ENCODE peak calls at places on chromosomes 5 and 9, in nine cellular contexts. T, L, Z, O, P, C, V, K and I are unnamed samples.

GRCh38 chr9:83435301-83435700 is 102.9 kb downstream of the FRMD3 start:
- DNase-seq in T (no peak), L (no peak), Z (no peak), O (no peak), P (no peak), C (no peak), V (no peak), K (no peak), I (no peak)

GRCh38 chr9:126722252-126722921 is 82.5 kb upstream of the ZBTB43 start:
- DNase-seq in T (peak), L (peak), Z (peak), O (peak), P (peak), C (peak), V (peak), K (peak), I (no peak)

GRCh38 chr9:107337676-107338590 is 54.9 kb downstream of the RAD23B start:
- DNase-seq in T (peak), L (no peak), Z (peak), O (no peak), P (no peak), C (no peak), V (no peak), K (no peak), I (no peak)

GRCh38 chr9:2216591-2216990 is 201.4 kb downstream of the SMARCA2 start:
- DNase-seq in T (no peak), L (no peak), Z (no peak), O (peak), P (peak), C (no peak), V (no peak), K (no peak), I (no peak)

GRCh38 chr5:57862471-57863282 is 380.1 kb upstream of the ACTBL2 start:
- DNase-seq in T (peak), L (no peak), Z (no peak), O (peak), P (no peak), C (no peak), V (no peak), K (no peak), I (no peak)

GRCh38 chr5:91183743-91184142 is 199.4 kb downstream of the ARRDC3 start:
- DNase-seq in T (no peak), L (no peak), Z (no peak), O (no peak), P (no peak), C (no peak), V (no peak), K (no peak), I (no peak)

GRCh38 chr5:176368726-176369125 is 3.4 kb downstream of the ARL10 start:
- DNase-seq in T (no peak), L (no peak), Z (no peak), O (no peak), P (no peak), C (no peak), V (no peak), K (no peak), I (no peak)

GRCh38 chr5:98296426-98296825 is 477.0 kb upstream of the RGMB start:
- DNase-seq in T (no peak), L (no peak), Z (no peak), O (peak), P (peak), C (no peak), V (no peak), K (no peak), I (no peak)

GRCh38 chr9:127960410-127961165 is 20.2 kb downstream of the EEIG1 start:
- DNase-seq in T (no peak), L (no peak), Z (no peak), O (no peak), P (no peak), C (no peak), V (no peak), K (no peak), I (no peak)

GRCh38 chr5:39674209-39675082 is 249.7 kb upstream of the DAB2 start:
- DNase-seq in T (no peak), L (no peak), Z (no peak), O (no peak), P (no peak), C (no peak), V (no peak), K (no peak), I (no peak)

GRCh38 chr5:98482321-98483111 is 290.9 kb upstream of the RGMB start:
- DNase-seq in T (no peak), L (no peak), Z (no peak), O (no peak), P (no peak), C (no peak), V (no peak), K (no peak), I (no peak)

GRCh38 chr5:98402130-98402529 is 371.3 kb upstream of the RGMB start:
- DNase-seq in T (no peak), L (no peak), Z (no peak), O (peak), P (no peak), C (no peak), V (no peak), K (no peak), I (no peak)

GRCh38 chr5:138132543-138132942 is 6.7 kb downstream of the NME5 start:
- DNase-seq in T (no peak), L (no peak), Z (no peak), O (no peak), P (no peak), C (no peak), V (no peak), K (no peak), I (no peak)

GRCh38 chr5:37575541-37576489 is 196.7 kb downstream of the WDR70 start:
- DNase-seq in T (no peak), L (no peak), Z (no peak), O (peak), P (no peak), C (no peak), V (no peak), K (no peak), I (no peak)

GRCh38 chr9:111955048-111955447 is 58.4 kb downstream of the UGCG start:
- DNase-seq in T (no peak), L (peak), Z (no peak), O (no peak), P (no peak), C (no peak), V (no peak), K (no peak), I (peak)

GRCh38 chr5:168734657-168735344 is 155.6 kb upstream of the PANK3 start:
- DNase-seq in T (no peak), L (no peak), Z (no peak), O (peak), P (no peak), C (no peak), V (peak), K (no peak), I (no peak)

GRCh38 chr9:29285818-29286217 is 1712.5 kb upstream of the C9orf72 start:
- DNase-seq in T (no peak), L (no peak), Z (no peak), O (peak), P (peak), C (no peak), V (no peak), K (no peak), I (no peak)

GRCh38 chr9:89477811-89478583 is 19.9 kb downstream of the SEMA4D start:
- DNase-seq in T (peak), L (no peak), Z (no peak), O (peak), P (peak), C (no peak), V (no peak), K (no peak), I (no peak)

GRCh38 chr9:93391898-93392297 is 59.6 kb upstream of the FAM120A start:
- DNase-seq in T (no peak), L (no peak), Z (no peak), O (no peak), P (no peak), C (no peak), V (no peak), K (no peak), I (no peak)